ENCODE peak calls at places on chromosome 12, in seven cellular contexts. B is GM12892, S is stomach, I is adrenal gland, A is thyroid gland, Z is tibial nerve, N is sigmoid colon. K is an unnamed sample.

GRCh38 chr12:26711569-26711968 is 121.4 kb downstream of the ITPR2 start:
- DNase-seq in A (no peak), B (no peak), S (no peak), N (no peak), Z (no peak), I (no peak), K (no peak)

GRCh38 chr12:94175763-94176660 is 27.6 kb downstream of the PLXNC1 start:
- DNase-seq in B (no peak), A (no peak), Z (no peak), S (no peak), I (no peak), N (no peak), K (no peak)

GRCh38 chr12:24997970-24998582 is 49.2 kb upstream of the BCAT1 start:
- DNase-seq in I (no peak), Z (no peak), B (no peak), A (no peak), S (no peak), N (no peak), K (no peak)

GRCh38 chr12:92464911-92465310 is 237.9 kb upstream of the PLEKHG7 start:
- DNase-seq in S (no peak), A (no peak), N (no peak), B (no peak), I (no peak), Z (no peak), K (no peak)

GRCh38 chr12:51238037-51238509 is 553 bp upstream of the DAZAP2 start:
- DNase-seq in Z (no peak), B (no peak), N (no peak), A (no peak), S (peak; percentile 50), I (no peak), K (no peak)

GRCh38 chr12:94563261-94563660 is 87.1 kb downstream of the TMCC3 start:
- DNase-seq in A (no peak), N (no peak), B (no peak), S (no peak), Z (no peak), I (no peak), K (no peak)

GRCh38 chr12:111757361-111758119 is 9.2 kb upstream of the ALDH2 start:
- DNase-seq in Z (no peak), I (peak; percentile 52), B (no peak), N (peak; percentile 72), S (peak; percentile 62), A (peak; percentile 71), K (no peak)

GRCh38 chr12:70619471-70620152 is 17.6 kb downstream of the PTPRB start:
- DNase-seq in A (no peak), N (no peak), B (no peak), I (no peak), Z (no peak), S (no peak), K (no peak)

GRCh38 chr12:117105902-117106301 is 6.7 kb upstream of the TESC start:
- DNase-seq in Z (no peak), A (no peak), N (no peak), S (no peak), B (no peak), I (no peak), K (no peak)

GRCh38 chr12:123388948-123389559 is 5.1 kb downstream of the KMT5A start:
- DNase-seq in I (no peak), N (no peak), A (no peak), S (no peak), Z (no peak), B (no peak), K (no peak)

GRCh38 chr12:113299619-113300237 is 35.2 kb downstream of the SLC8B1 start:
- DNase-seq in N (peak; percentile 81), A (peak; percentile 97), I (peak; percentile 90), S (peak; percentile 32), B (no peak), Z (no peak), K (peak; percentile 96)

GRCh38 chr12:24014853-24015590 is 65.6 kb upstream of the SOX5 start:
- DNase-seq in B (no peak), A (no peak), N (no peak), I (no peak), Z (no peak), S (no peak), K (no peak)

GRCh38 chr12:54003625-54004024 is 3.7 kb downstream of the HOXC9 start:
- DNase-seq in A (no peak), I (no peak), B (no peak), S (no peak), N (no peak), Z (no peak), K (no peak)

GRCh38 chr12:107322063-107322462 is 228.7 kb upstream of the CRY1 start:
- DNase-seq in I (no peak), Z (no peak), N (no peak), A (no peak), B (no peak), S (no peak), K (no peak)

GRCh38 chr12:90548595-90548994 is 406.4 kb downstream of the CCER1 start:
- DNase-seq in A (no peak), S (no peak), B (no peak), I (no peak), Z (no peak), N (no peak), K (no peak)

GRCh38 chr12:15856097-15856982 is 25.8 kb upstream of the STRAP start:
- DNase-seq in A (peak; percentile 34), Z (no peak), N (no peak), I (peak; percentile 51), S (peak; percentile 38), B (no peak), K (no peak)

GRCh38 chr12:64612843-64613242 is 2.5 kb downstream of the RASSF3 start:
- DNase-seq in A (no peak), S (no peak), Z (no peak), I (no peak), N (no peak), B (no peak), K (no peak)

GRCh38 chr12:88026196-88026595 is 3.0 kb downstream of the C12orf50 start:
- DNase-seq in I (no peak), S (no peak), B (no peak), A (no peak), N (no peak), Z (no peak), K (no peak)

GRCh38 chr12:18983854-18984253 is 145.7 kb upstream of the PLEKHA5 start:
- DNase-seq in B (no peak), I (no peak), S (no peak), A (no peak), Z (no peak), N (no peak), K (no peak)

GRCh38 chr12:132206093-132206434 is 61.8 kb downstream of the NOC4L start:
- DNase-seq in B (no peak), Z (no peak), S (no peak), N (no peak), A (peak; percentile 85), I (no peak), K (no peak)

GRCh38 chr12:122130150-122130549 is 43.9 kb downstream of the IL31 start:
- DNase-seq in A (no peak), I (peak; percentile 48), Z (no peak), B (no peak), N (no peak), S (no peak), K (peak; percentile 90)

GRCh38 chr12:106284294-106285105 is 18.0 kb upstream of the TCP11L2 start:
- DNase-seq in N (no peak), A (no peak), Z (no peak), B (no peak), I (peak; percentile 37), S (no peak), K (no peak)

GRCh38 chr12:5479761-5480160 is 47.9 kb downstream of the NTF3 start:
- DNase-seq in A (no peak), N (no peak), S (no peak), Z (no peak), B (no peak), I (no peak), K (no peak)

GRCh38 chr12:99948380-99948779 is 36.4 kb downstream of the ANKS1B start:
- DNase-seq in B (no peak), I (no peak), A (no peak), S (no peak), N (no peak), Z (no peak), K (no peak)
- TF ChIP-seq POLR2A in B (no peak), I (no peak), A (no peak), S (no peak), N (no peak), Z (no peak), K (no peak)

DNA sequence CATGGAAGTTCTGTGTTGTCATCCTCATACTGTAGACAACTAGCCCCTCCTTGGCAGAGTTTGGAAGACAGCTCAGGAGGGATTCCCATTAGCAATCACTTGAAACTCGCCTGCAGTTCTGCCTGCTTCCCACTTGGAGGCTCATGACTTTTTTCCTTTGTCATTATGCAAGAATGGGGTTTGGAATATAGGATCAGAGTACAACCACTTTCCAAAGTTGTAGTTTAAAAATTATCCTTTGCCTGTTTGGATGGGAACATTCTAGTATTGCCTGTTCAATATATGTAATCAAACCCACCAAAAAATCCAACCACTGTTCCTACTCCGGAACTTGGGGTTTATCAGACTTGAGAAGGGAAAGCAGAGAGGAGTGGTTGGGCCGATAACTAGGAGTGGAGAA is 2.1 kb upstream of the GPD1 start:
- DNase-seq in B (no peak), N (no peak), S (no peak), A (no peak), Z (no peak), I (no peak), K (peak; percentile 41)
- TF ChIP-seq POLR2A in B (no peak), N (no peak), S (no peak), A (no peak), Z (no peak), I (no peak), K (no peak)

DNA sequence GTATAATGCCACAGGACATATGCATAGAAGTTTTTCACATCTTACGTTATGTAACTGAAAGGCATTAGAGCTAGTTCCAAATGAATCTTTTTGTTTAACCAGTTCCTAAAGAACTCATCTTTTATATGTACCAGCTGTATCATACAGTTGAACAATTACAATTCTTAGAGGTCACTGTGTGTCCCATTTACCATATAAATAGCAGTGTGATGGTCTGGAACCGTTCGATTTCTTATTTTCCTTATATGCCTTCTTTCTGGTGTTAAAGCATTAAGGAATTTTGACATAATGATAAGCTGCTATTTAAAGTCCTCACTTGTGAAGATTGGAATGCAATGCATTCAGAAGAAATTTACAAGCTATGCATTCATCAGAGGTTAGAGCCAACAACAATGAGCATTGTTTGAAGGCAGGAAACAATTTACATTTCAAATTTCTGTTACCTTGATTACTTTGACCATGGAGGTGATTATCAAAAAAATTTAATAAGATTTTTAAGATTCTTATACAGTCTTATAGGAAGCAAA is 80.0 kb upstream of the PRICKLE1 start:
- DNase-seq in S (no peak), A (no peak), N (no peak), B (no peak), I (no peak), Z (no peak), K (no peak)
- TF ChIP-seq POLR2A in S (no peak), A (no peak), N (no peak), B (no peak), I (no peak), Z (no peak), K (no peak)

DNA sequence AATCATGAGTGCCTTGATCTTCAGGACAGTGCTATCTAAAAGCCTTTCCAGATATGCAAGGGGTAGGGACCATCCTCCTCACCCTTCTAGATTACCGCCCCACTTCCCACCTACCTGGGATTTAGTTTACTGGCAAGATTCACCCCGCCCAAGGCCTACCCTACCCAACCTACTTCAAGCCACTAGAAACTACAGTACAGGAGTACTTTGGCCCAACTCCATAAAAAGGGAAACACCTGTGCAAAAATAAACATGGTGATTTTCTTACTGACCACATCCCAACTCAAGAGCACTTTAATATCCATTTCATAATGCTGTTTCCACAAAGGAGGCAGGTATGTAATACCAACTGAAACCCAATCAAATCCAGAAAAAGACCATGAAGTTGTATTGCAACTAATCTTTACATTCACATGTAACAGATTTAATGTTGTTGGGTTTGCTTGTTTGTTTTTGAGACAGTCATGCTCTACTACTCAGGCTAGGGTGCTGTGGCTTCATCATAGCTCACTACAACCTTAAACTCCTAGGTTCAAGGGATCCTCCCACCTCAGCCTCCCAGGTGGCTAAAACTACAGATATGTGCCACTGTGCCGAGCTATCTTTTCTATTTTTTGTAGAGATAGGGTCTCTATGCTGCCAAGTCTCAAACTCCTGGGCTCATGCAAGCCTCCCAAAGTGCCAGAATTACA is 41.7 kb upstream of the RAP1B start:
- DNase-seq in Z (no peak), B (no peak), N (no peak), I (no peak), S (no peak), A (no peak), K (no peak)
- TF ChIP-seq POLR2A in Z (no peak), B (no peak), N (no peak), I (no peak), S (no peak), A (no peak), K (no peak)